ENCODE peak calls at places on chromosome 21, in six cellular contexts. H is IMR-90, E is astrocyte, N is HCT116, I is hepatocyte, L is neural progenitor cell. M is an unnamed sample.

GRCh38 chr21:31132574-31133242 is 94.4 kb upstream of the KRTAP19-8 start:
- DNase-seq in H (peak; percentile 12), E (peak; percentile 18), N (no peak), I (no peak), L (no peak), M (peak; percentile 36)

GRCh38 chr21:29639366-29640232 is 300.2 kb downstream of the GRIK1 start:
- DNase-seq in H (no peak), E (no peak), N (no peak), I (no peak), L (no peak), M (no peak)

GRCh38 chr21:32702702-32703101 is 25.1 kb downstream of the SYNJ1 start:
- DNase-seq in H (peak; percentile 89), E (peak; percentile 72), N (no peak), I (peak; percentile 6), L (no peak), M (peak; percentile 22)

GRCh38 chr21:17779486-17779885 is 39.7 kb downstream of the C21orf91 start:
- DNase-seq in H (no peak), E (no peak), N (no peak), I (no peak), L (no peak), M (no peak)

GRCh38 chr21:32423320-32423719 is 10.8 kb downstream of the EVA1C start:
- DNase-seq in H (peak; percentile 94), E (peak; percentile 98), N (no peak), I (no peak), L (no peak), M (peak; percentile 98)

GRCh38 chr21:36504067-36505058 is 24.4 kb upstream of the CLDN14 start:
- DNase-seq in H (peak; percentile 68), E (no peak), N (peak; percentile 34), I (peak; percentile 74), L (peak; percentile 55), M (peak; percentile 36)

GRCh38 chr21:33478182-33478581 is 1.6 kb downstream of the TMEM50B start:
- DNase-seq in H (no peak), E (no peak), N (no peak), I (no peak), L (no peak), M (no peak)

GRCh38 chr21:36976228-36976627 is 9.8 kb upstream of the HLCS start:
- DNase-seq in H (no peak), E (no peak), N (no peak), I (no peak), L (no peak), M (no peak)

GRCh38 chr21:32666258-32666657 is 54.1 kb upstream of the CFAP298 start:
- DNase-seq in H (no peak), E (no peak), N (no peak), I (no peak), L (no peak), M (no peak)

GRCh38 chr21:42959754-42960153 is 14.6 kb upstream of the PKNOX1 start:
- DNase-seq in H (no peak), E (no peak), N (no peak), I (no peak), L (no peak), M (no peak)

GRCh38 chr21:33286600-33287456 is 20.7 kb downstream of the IL10RB start:
- DNase-seq in H (peak; percentile 70), E (peak; percentile 87), N (peak; percentile 38), I (no peak), L (no peak), M (peak; percentile 91)

GRCh38 chr21:33644383-33645074 is 2.2 kb downstream of the ITSN1 start:
- DNase-seq in H (peak; percentile 66), E (peak; percentile 60), N (no peak), I (peak; percentile 57), L (peak; percentile 30), M (peak; percentile 78)

GRCh38 chr21:31248598-31248997 is 95.5 kb downstream of the TIAM1 start:
- DNase-seq in H (peak; percentile 63), E (peak; percentile 49), N (no peak), I (no peak), L (no peak), M (peak; percentile 67)

GRCh38 chr21:33871171-33871570 is 44.4 kb downstream of the ATP5PO start:
- DNase-seq in H (peak; percentile 51), E (no peak), N (no peak), I (no peak), L (no peak), M (peak; percentile 20)

GRCh38 chr21:33078907-33079582 is 9.1 kb downstream of the OLIG1 start:
- DNase-seq in H (peak; percentile 84), E (peak; percentile 80), N (peak; percentile 70), I (peak; percentile 62), L (no peak), M (peak; percentile 53)

GRCh38 chr21:44653656-44654575 is 543 bp downstream of the KRTAP12-4 start:
- DNase-seq in H (no peak), E (no peak), N (no peak), I (no peak), L (no peak), M (no peak)

GRCh38 chr21:28794341-28794970 is 198.2 kb downstream of the LTN1 start:
- DNase-seq in H (no peak), E (no peak), N (no peak), I (no peak), L (no peak), M (no peak)

GRCh38 chr21:36949171-36950141 is 17.0 kb downstream of the HLCS start:
- DNase-seq in H (no peak), E (no peak), N (no peak), I (no peak), L (no peak), M (no peak)

DNA sequence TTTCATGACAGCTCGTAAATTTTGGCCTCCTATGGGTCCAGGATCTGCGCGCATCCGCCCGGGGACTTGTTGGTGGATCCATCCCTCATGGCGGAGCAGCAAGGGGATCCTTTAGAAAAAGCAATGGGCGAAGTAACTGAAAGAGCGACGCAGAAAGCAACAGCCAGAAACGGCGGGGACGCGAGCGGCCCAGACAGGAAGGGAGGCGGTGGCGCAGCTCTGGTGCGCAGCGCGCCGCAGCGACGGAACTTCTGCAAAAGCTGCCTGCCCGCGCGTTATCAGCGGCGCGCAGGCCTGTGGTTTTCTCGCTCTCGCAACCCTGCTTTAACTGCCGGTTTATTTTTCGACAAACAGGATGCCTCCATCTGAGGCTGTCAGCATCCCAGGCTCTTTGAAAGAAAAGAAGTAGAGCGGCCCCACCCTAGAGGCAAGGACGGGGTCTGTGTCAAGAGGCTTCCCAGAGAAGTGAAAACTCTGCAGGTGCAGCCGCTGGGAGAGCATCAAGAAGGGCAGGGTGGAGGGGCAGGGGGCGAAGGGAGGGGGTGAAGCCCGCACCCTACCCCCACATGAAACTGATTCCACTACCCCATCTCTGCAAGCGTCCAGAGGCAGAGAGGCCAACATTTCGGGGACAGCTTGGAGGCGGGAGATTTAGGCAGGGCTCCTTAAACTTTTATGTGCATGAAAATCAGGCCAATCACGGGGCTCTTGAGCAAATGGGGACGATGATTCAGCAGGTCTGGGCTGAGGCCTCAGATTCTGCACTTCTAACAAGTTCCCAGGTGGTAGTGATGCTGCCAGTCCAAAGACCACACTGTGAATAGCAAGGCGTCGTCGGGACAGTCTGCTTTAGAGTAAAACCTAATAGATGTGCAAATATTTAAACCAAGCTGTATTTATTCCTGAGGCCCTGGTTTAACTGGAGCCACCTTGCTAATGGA is 22.2 kb downstream of the RUNX1 start:
- DNase-seq in H (peak; percentile 48), E (peak; percentile 67), N (no peak), I (peak; percentile 73), L (peak; percentile 66), M (peak; percentile 64)
- H2AFZ ChIP-seq in H (peak overlapping the region; percentile 90), E (peak overlapping the region; percentile 50), N (no peak overlapping the region), I (peak overlapping the region; percentile 36), L (peak overlapping the region; percentile 76), M (peak overlapping the region; percentile 63)

GRCh38 chr21:46094401-46095105 is 3.4 kb upstream of the COL6A2 start:
- DNase-seq in H (no peak), E (no peak), N (no peak), I (no peak), L (no peak), M (no peak)
- H3K36me3 ChIP-seq in H (no peaks in the 10 kb centered on the region), E (no peaks in the 10 kb centered on the region), N (no peaks in the 10 kb centered on the region), I (no peaks in the 10 kb centered on the region), L (no peaks in the 10 kb centered on the region), M (peaks cover 2% of the 10 kb centered on the region)

GRCh38 chr21:41768371-41769042 is 1.7 kb upstream of the RIPK4 start:
- DNase-seq in H (peak; percentile 85), E (peak; percentile 81), N (peak; percentile 32), I (peak; percentile 93), L (peak; percentile 67), M (peak; percentile 43)

GRCh38 chr21:41767606-41768370 is 936 bp upstream of the RIPK4 start:
- DNase-seq in H (peak; percentile 17), E (no peak), N (no peak), I (peak; percentile 49), L (peak; percentile 71), M (peak; percentile 32)

GRCh38 chr21:41769933-41770332 is 3.1 kb upstream of the RIPK4 start:
- DNase-seq in H (no peak), E (no peak), N (no peak), I (peak; percentile 22), L (no peak), M (no peak)

GRCh38 chr21:41769521-41769920 is 2.7 kb upstream of the RIPK4 start:
- DNase-seq in H (no peak), E (no peak), N (no peak), I (peak; percentile 3), L (no peak), M (no peak)

DNA sequence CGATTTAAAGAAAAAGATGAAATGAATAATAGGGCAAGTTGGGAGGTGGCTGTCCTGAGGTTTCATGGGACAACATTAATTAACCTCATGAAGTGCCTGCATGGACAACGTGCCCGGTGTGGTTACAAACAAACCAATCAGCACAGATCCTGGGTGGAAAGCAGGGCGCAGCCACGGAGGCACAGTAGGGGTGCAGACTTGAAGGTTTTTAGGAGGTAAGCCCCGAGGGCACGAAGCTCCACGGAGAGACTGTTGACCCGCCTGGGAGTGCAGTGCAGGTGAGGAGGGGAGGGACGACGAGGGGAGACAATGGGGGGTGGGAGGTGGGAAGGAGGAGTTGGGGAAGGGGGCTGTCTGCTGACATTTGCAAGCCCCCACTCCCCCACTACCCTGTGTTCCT is 2.3 kb upstream of the RIPK4 start:
- DNase-seq in H (no peak), E (no peak), N (no peak), I (peak; percentile 20), L (no peak), M (no peak)
- H2AFZ ChIP-seq in H (no peak overlapping the region), E (no peak overlapping the region), N (peak overlapping the region; percentile 80), I (no peak overlapping the region), L (no peak overlapping the region), M (no peak overlapping the region)

GRCh38 chr21:39220150-39220549 is 36.9 kb upstream of the PSMG1 start:
- DNase-seq in H (no peak), E (no peak), N (no peak), I (no peak), L (no peak), M (no peak)

GRCh38 chr21:39215078-39215477 is 31.8 kb upstream of the PSMG1 start:
- DNase-seq in H (no peak), E (no peak), N (no peak), I (no peak), L (no peak), M (no peak)

GRCh38 chr21:39216290-39216689 is 33.0 kb upstream of the PSMG1 start:
- DNase-seq in H (no peak), E (no peak), N (no peak), I (no peak), L (no peak), M (no peak)

GRCh38 chr21:39217356-39218081 is 34.3 kb upstream of the PSMG1 start:
- DNase-seq in H (no peak), E (no peak), N (no peak), I (no peak), L (no peak), M (no peak)

DNA sequence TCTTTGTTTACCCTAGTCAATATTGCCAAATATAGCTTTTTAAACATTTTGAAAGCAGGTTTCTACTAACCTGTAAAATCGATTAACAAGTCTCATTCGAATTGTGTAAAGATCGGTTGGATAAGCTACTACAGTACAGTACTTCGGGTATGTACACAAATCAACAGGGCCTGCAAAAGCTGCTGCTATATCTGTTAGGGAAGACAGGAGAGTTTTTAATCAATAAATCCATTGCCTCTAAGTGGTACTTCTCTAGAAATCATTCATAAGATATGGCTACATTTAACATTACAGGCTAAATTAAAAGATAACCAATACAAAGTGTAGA is 34.8 kb upstream of the PSMG1 start:
- DNase-seq in H (no peak), E (no peak), N (no peak), I (no peak), L (no peak), M (no peak)
- H3K36me3 ChIP-seq in H (peaks cover 25% of the 10 kb centered on the region), E (peaks cover 13% of the 10 kb centered on the region), N (peaks cover 22% of the 10 kb centered on the region), I (no peaks in the 10 kb centered on the region), L (peaks cover 44% of the 10 kb centered on the region), M (no peaks in the 10 kb centered on the region)